ENCODE peak calls at places on chromosomes 11 and 22, in eight cellular contexts. G is fibroblast of lung, O is neural progenitor cell, R is ascending aorta, Q is right atrium auricular region, I is pancreas, W is adipocyte, C is lower lobe of right lung. B is an unnamed sample. For H3K4me1 and H3K36me3, the result is how much of the 10 kb centered on the place peaks cover.

GRCh38 chr22:34236527-34236926 is 316.3 kb upstream of the LARGE1 start:
- DNase-seq in I (no peak), G (no peak), W (no peak), C (no peak), Q (peak), O (no peak), R (no peak), B (no peak)

GRCh38 chr11:13073119-13073981 is 64.2 kb downstream of the RASSF10 start:
- DNase-seq in R (no peak), I (no peak), W (no peak), G (peak), Q (no peak), O (no peak), C (no peak), B (no peak)

GRCh38 chr11:59174664-59175033 is 2.7 kb downstream of the DTX4 start:
- DNase-seq in O (no peak), R (no peak), W (peak), I (no peak), G (peak), Q (no peak), C (no peak), B (peak)

GRCh38 chr11:44611687-44612437 is 46.4 kb downstream of the CD82 start:
- DNase-seq in I (no peak), G (peak), W (no peak), Q (no peak), C (no peak), O (no peak), R (no peak), B (no peak)

GRCh38 chr22:26648761-26649363 is 8.5 kb upstream of the MIAT start:
- DNase-seq in W (no peak), I (no peak), O (no peak), R (no peak), G (no peak), C (no peak), Q (no peak), B (no peak)

GRCh38 chr11:123582992-123583504 is 71.4 kb downstream of the SCN3B start:
- DNase-seq in G (no peak), R (no peak), I (no peak), O (no peak), W (no peak), Q (no peak), C (no peak), B (no peak)

GRCh38 chr11:130909650-130910049 is 6.6 kb downstream of the SNX19 start:
- DNase-seq in W (peak), Q (no peak), C (no peak), I (no peak), R (no peak), G (peak), O (no peak), B (no peak)

GRCh38 chr11:60127311-60127811 is 38.9 kb downstream of the MS4A2 start:
- DNase-seq in C (no peak), O (no peak), Q (no peak), W (no peak), G (no peak), I (no peak), R (no peak), B (no peak)

GRCh38 chr11:69903206-69903605 is 84.0 kb upstream of the FGF3 start:
- DNase-seq in C (no peak), R (no peak), Q (no peak), W (no peak), O (no peak), I (no peak), G (no peak), B (no peak)

GRCh38 chr11:1768141-1768469 is 4.4 kb upstream of the CTSD start:
- DNase-seq in R (no peak), C (no peak), O (no peak), W (no peak), G (no peak), I (no peak), Q (no peak), B (no peak)

GRCh38 chr11:47908198-47908597 is 60.0 kb upstream of the NUP160 start:
- DNase-seq in Q (no peak), G (no peak), W (peak), R (no peak), C (no peak), I (no peak), O (no peak), B (no peak)

GRCh38 chr11:75140269-75141138 is 10.4 kb upstream of the SLCO2B1 start:
- DNase-seq in G (peak), O (peak), Q (no peak), R (no peak), I (peak), W (peak), C (peak), B (no peak)

GRCh38 chr11:64073542-64073941 is 37.8 kb downstream of the FLRT1 start:
- DNase-seq in R (no peak), C (no peak), I (no peak), O (no peak), Q (no peak), G (no peak), W (no peak), B (no peak)

GRCh38 chr11:64072871-64073270 is 37.1 kb downstream of the FLRT1 start:
- DNase-seq in C (no peak), Q (no peak), R (no peak), O (no peak), G (no peak), I (no peak), W (no peak), B (no peak)

GRCh38 chr11:64072403-64072802 is 36.7 kb downstream of the FLRT1 start:
- DNase-seq in R (no peak), O (no peak), C (no peak), I (no peak), Q (no peak), W (no peak), G (no peak), B (no peak)

GRCh38 chr11:64070301-64070656 is 34.5 kb downstream of the FLRT1 start:
- DNase-seq in O (peak), Q (no peak), G (no peak), C (no peak), W (no peak), I (no peak), R (no peak), B (no peak)

GRCh38 chr11:64071849-64072248 is 36.1 kb downstream of the FLRT1 start:
- DNase-seq in C (no peak), R (no peak), G (no peak), I (no peak), Q (no peak), O (no peak), W (no peak), B (no peak)
- H3K4me1 ChIP-seq in C (under half), R (under half), G (under half), I (under half), Q (half or more), O (under half), W (under half), B (under half)

GRCh38 chr22:24337894-24338645 is 67.4 kb downstream of the SPECC1L start:
- DNase-seq in O (no peak), I (no peak), C (no peak), W (no peak), R (no peak), G (no peak), Q (no peak), B (no peak)
- H3K36me3 ChIP-seq in O (under half), I (under half), C (half or more), W (half or more), R (half or more), G (under half), Q (under half), B (under half)

DNA sequence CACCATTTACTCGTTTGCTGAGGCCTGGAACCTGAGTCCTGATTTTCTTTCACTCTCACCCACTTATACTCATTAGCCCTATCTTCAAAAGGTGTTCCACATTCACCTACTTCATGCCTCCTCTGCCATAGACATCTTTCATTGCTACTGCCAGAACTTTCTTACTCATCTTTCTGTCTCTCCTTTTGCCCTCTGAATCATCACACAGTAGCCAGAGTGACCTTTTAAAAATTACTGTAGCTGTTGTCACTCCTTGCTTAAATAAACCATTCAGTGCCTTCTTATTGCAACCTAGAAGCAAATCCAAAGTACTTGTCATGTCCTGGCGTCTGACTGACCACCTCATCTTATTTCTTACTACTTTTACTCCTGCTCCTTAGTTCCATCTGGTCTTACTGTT is 38.2 kb downstream of the ATXN10 start:
- DNase-seq in G (peak), R (no peak), Q (no peak), W (peak), I (no peak), O (no peak), C (no peak), B (no peak)
- H3K4me1 ChIP-seq in G (under half), R (under half), Q (under half), W (under half), I (under half), O (under half), C (under half), B (under half)

GRCh38 chr22:43133401-43133800 is 9.8 kb downstream of the MCAT start:
- DNase-seq in C (no peak), Q (no peak), R (no peak), I (no peak), O (no peak), G (no peak), W (no peak), B (no peak)
- H3K36me3 ChIP-seq in C (half or more), Q (under half), R (under half), I (under half), O (under half), G (under half), W (under half), B (under half)